ENCODE peak calls at places on chromosomes 3 and 15, in five cellular contexts. One of them, this sample, is unnamed. For H3K4me1, the result is how much of the 10 kb centered on the place peaks cover.

GRCh38 chr15:37095197-37095992 is 5.0 kb downstream of the MEIS2 start:
- DNase-seq in GM23338: peak
- DNase-seq in RWPE2: no peak
- DNase-seq in fibroblast of lung: no peak
- DNase-seq in mesendoderm: peak
- DNase-seq in this sample: no peak

GRCh38 chr3:53493997-53494791 is at the start of gene CACNA1D:
- DNase-seq in GM23338: peak
- DNase-seq in RWPE2: no peak
- DNase-seq in fibroblast of lung: peak
- DNase-seq in mesendoderm: peak
- DNase-seq in this sample: peak

GRCh38 chr15:69893863-69894262 is 203.9 kb downstream of the TLE3 start:
- DNase-seq in GM23338: peak
- DNase-seq in RWPE2: no peak
- DNase-seq in fibroblast of lung: peak
- DNase-seq in mesendoderm: peak
- DNase-seq in this sample: no peak

GRCh38 chr3:33858131-33858530 is 59.7 kb downstream of the PDCD6IP start:
- DNase-seq in GM23338: no peak
- DNase-seq in RWPE2: no peak
- DNase-seq in fibroblast of lung: no peak
- DNase-seq in mesendoderm: no peak
- DNase-seq in this sample: no peak

GRCh38 chr3:170862618-170863374 is 7.2 kb downstream of the RPL22L1 start:
- DNase-seq in GM23338: peak
- DNase-seq in RWPE2: no peak
- DNase-seq in fibroblast of lung: peak
- DNase-seq in mesendoderm: peak
- DNase-seq in this sample: no peak

GRCh38 chr3:180180795-180181194 is 144.1 kb upstream of the PEX5L start:
- DNase-seq in GM23338: no peak
- DNase-seq in RWPE2: no peak
- DNase-seq in fibroblast of lung: peak
- DNase-seq in mesendoderm: no peak
- DNase-seq in this sample: no peak

GRCh38 chr15:38668433-38669159 is 104.0 kb upstream of the RASGRP1 start:
- DNase-seq in GM23338: no peak
- DNase-seq in RWPE2: no peak
- DNase-seq in fibroblast of lung: no peak
- DNase-seq in mesendoderm: peak
- DNase-seq in this sample: no peak

GRCh38 chr3:29649815-29650547 is 369.1 kb downstream of the RBMS3 start:
- DNase-seq in GM23338: no peak
- DNase-seq in RWPE2: no peak
- DNase-seq in fibroblast of lung: peak
- DNase-seq in mesendoderm: no peak
- DNase-seq in this sample: no peak

GRCh38 chr15:85026304-85027032 is 44.8 kb downstream of the PDE8A start:
- DNase-seq in GM23338: no peak
- DNase-seq in RWPE2: no peak
- DNase-seq in fibroblast of lung: peak
- DNase-seq in mesendoderm: no peak
- DNase-seq in this sample: peak

GRCh38 chr3:102169915-102170479 is 264.8 kb upstream of the ZPLD1 start:
- DNase-seq in GM23338: no peak
- DNase-seq in RWPE2: no peak
- DNase-seq in fibroblast of lung: peak
- DNase-seq in mesendoderm: no peak
- DNase-seq in this sample: no peak

GRCh38 chr3:63862804-63863149 is 828 bp downstream of the THOC7 start:
- DNase-seq in GM23338: no peak
- DNase-seq in RWPE2: no peak
- DNase-seq in fibroblast of lung: no peak
- DNase-seq in mesendoderm: no peak
- DNase-seq in this sample: no peak

GRCh38 chr3:71926242-71926560 is 141.3 kb upstream of the PROK2 start:
- DNase-seq in GM23338: peak
- DNase-seq in RWPE2: no peak
- DNase-seq in fibroblast of lung: peak
- DNase-seq in mesendoderm: peak
- DNase-seq in this sample: peak

GRCh38 chr3:107578523-107578922 is 55.8 kb downstream of the BBX start:
- DNase-seq in GM23338: peak
- DNase-seq in RWPE2: no peak
- DNase-seq in fibroblast of lung: no peak
- DNase-seq in mesendoderm: peak
- DNase-seq in this sample: no peak

GRCh38 chr3:143421556-143421955 is 302.0 kb downstream of the CHST2 start:
- DNase-seq in GM23338: no peak
- DNase-seq in RWPE2: no peak
- DNase-seq in fibroblast of lung: peak
- DNase-seq in mesendoderm: no peak
- DNase-seq in this sample: no peak

GRCh38 chr3:44058022-44058867 is 183.4 kb upstream of the TOPAZ1 start:
- DNase-seq in GM23338: peak
- DNase-seq in RWPE2: no peak
- DNase-seq in fibroblast of lung: peak
- DNase-seq in mesendoderm: peak
- DNase-seq in this sample: no peak

GRCh38 chr3:14947105-14947885 is at the start of gene NR2C2:
- DNase-seq in GM23338: peak
- DNase-seq in RWPE2: peak
- DNase-seq in fibroblast of lung: peak
- DNase-seq in mesendoderm: peak
- DNase-seq in this sample: peak

GRCh38 chr3:125003369-125003853 is 52.4 kb downstream of the HEG1 start:
- DNase-seq in GM23338: no peak
- DNase-seq in RWPE2: no peak
- DNase-seq in fibroblast of lung: peak
- DNase-seq in mesendoderm: no peak
- DNase-seq in this sample: peak

GRCh38 chr3:139940622-139941021 is 5.6 kb downstream of the CLSTN2 start:
- DNase-seq in GM23338: no peak
- DNase-seq in RWPE2: no peak
- DNase-seq in fibroblast of lung: no peak
- DNase-seq in mesendoderm: no peak
- DNase-seq in this sample: no peak

GRCh38 chr15:93072440-93073394 is 16.3 kb downstream of the RGMA start:
- DNase-seq in GM23338: peak
- DNase-seq in RWPE2: no peak
- DNase-seq in fibroblast of lung: peak
- DNase-seq in mesendoderm: peak
- DNase-seq in this sample: peak

GRCh38 chr3:32595318-32595717 is 24.7 kb upstream of the DYNC1LI1 start:
- DNase-seq in GM23338: no peak
- DNase-seq in RWPE2: no peak
- DNase-seq in fibroblast of lung: no peak
- DNase-seq in mesendoderm: peak
- DNase-seq in this sample: no peak

GRCh38 chr3:32596926-32597369 is 26.3 kb upstream of the DYNC1LI1 start:
- DNase-seq in GM23338: no peak
- DNase-seq in RWPE2: no peak
- DNase-seq in fibroblast of lung: peak
- DNase-seq in mesendoderm: no peak
- DNase-seq in this sample: no peak

GRCh38 chr3:32593903-32594525 is 23.4 kb upstream of the DYNC1LI1 start:
- DNase-seq in GM23338: no peak
- DNase-seq in RWPE2: no peak
- DNase-seq in fibroblast of lung: peak
- DNase-seq in mesendoderm: no peak
- DNase-seq in this sample: no peak

GRCh38 chr3:32591960-32592462 is 21.4 kb upstream of the DYNC1LI1 start:
- DNase-seq in GM23338: no peak
- DNase-seq in RWPE2: no peak
- DNase-seq in fibroblast of lung: no peak
- DNase-seq in mesendoderm: no peak
- DNase-seq in this sample: no peak

GRCh38 chr3:32592696-32593353 is 22.2 kb upstream of the DYNC1LI1 start:
- DNase-seq in GM23338: peak
- DNase-seq in RWPE2: no peak
- DNase-seq in fibroblast of lung: no peak
- DNase-seq in mesendoderm: no peak
- DNase-seq in this sample: no peak
- H3K4me3 ChIP-seq in GM23338: no peak
- H3K4me3 ChIP-seq in RWPE2: no peak
- H3K4me3 ChIP-seq in fibroblast of lung: no peak
- H3K4me3 ChIP-seq in mesendoderm: no peak
- H3K4me3 ChIP-seq in this sample: no peak

GRCh38 chr3:126266291-126266840 is 86.0 kb upstream of the ALDH1L1 start:
- DNase-seq in GM23338: peak
- DNase-seq in RWPE2: no peak
- DNase-seq in fibroblast of lung: no peak
- DNase-seq in mesendoderm: peak
- DNase-seq in this sample: peak
- H3K27ac ChIP-seq in GM23338: no peak
- H3K27ac ChIP-seq in RWPE2: peak
- H3K27ac ChIP-seq in fibroblast of lung: peak
- H3K27ac ChIP-seq in mesendoderm: no peak
- H3K27ac ChIP-seq in this sample: peak

GRCh38 chr3:51678685-51679084 is 7.6 kb downstream of the TEX264 start:
- DNase-seq in GM23338: no peak
- DNase-seq in RWPE2: no peak
- DNase-seq in fibroblast of lung: no peak
- DNase-seq in mesendoderm: no peak
- DNase-seq in this sample: no peak
- H3K4me1 ChIP-seq in GM23338: under half
- H3K4me1 ChIP-seq in RWPE2: under half
- H3K4me1 ChIP-seq in fibroblast of lung: under half
- H3K4me1 ChIP-seq in mesendoderm: under half
- H3K4me1 ChIP-seq in this sample: under half

DNA sequence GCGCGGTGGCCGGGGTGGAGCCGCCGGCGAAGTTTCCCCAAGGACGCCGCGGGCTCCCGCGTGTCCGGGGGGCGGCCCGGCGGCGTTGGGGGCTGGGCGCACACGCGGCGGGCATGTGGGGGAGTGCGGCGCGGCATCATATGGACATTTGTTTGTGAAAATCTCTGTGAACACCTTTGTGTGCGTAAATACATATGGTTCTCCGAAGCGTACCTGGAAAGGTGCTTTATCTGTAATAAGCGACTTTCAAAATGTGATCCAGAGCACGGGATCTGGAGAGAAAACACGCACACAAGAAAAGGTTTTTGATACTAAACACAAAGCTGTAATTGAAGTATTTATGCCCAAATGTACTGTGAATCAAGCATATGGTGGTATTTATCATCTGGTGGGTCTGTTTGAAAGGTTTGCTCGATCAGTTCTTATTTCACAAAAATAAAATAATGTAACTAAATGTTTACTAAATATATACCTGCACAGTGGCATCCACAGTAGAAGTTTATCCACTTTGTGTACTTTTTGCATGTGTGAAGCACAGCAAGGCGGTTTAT is 727 bp upstream of the TBL1XR1 start:
- DNase-seq in GM23338: no peak
- DNase-seq in RWPE2: no peak
- DNase-seq in fibroblast of lung: no peak
- DNase-seq in mesendoderm: no peak
- DNase-seq in this sample: no peak
- H3K4me3 ChIP-seq in GM23338: peak
- H3K4me3 ChIP-seq in RWPE2: peak
- H3K4me3 ChIP-seq in fibroblast of lung: peak
- H3K4me3 ChIP-seq in mesendoderm: peak
- H3K4me3 ChIP-seq in this sample: peak

DNA sequence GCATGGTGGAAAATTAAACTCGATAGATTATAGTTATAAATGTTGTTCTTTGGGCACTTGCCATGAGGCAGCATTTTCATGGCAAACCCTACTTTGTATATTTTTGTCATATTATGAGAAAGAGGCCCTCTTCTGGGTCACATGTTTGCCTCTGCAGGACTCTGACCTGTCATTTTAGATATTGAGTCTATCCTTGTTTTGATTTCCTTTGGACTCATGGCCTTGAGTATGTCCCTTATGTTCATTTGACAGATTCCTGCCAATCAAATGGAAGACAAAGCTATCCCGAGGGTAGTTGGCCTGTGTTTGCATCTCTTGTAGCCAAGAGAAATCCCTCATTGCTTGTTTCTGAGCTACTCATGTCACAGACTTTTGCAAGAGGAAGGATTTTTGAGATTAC is 226.3 kb downstream of the LPP start:
- DNase-seq in GM23338: no peak
- DNase-seq in RWPE2: no peak
- DNase-seq in fibroblast of lung: no peak
- DNase-seq in mesendoderm: no peak
- DNase-seq in this sample: no peak
- H3K27ac ChIP-seq in GM23338: no peak
- H3K27ac ChIP-seq in RWPE2: no peak
- H3K27ac ChIP-seq in fibroblast of lung: no peak
- H3K27ac ChIP-seq in mesendoderm: no peak
- H3K27ac ChIP-seq in this sample: no peak

This sample was measured in body of pancreas.